ENCODE peak calls at places on chromosomes 2 and 18, in six cellular contexts. J is ovary; V is CD8-positive, alpha-beta T cell; S is H7; G is CD4-positive, alpha-beta memory T cell; W is keratinocyte. E is an unnamed sample.

GRCh38 chr18:21134895-21135294 is 23.3 kb upstream of the ROCK1 start:
- DNase-seq in J (no peak), V (no peak), S (no peak), G (peak; percentile 43), W (no peak), E (no peak)

GRCh38 chr2:224666951-224667553 is 49.1 kb downstream of the CCDC195 start:
- DNase-seq in J (no peak), V (no peak), S (no peak), G (no peak), W (no peak), E (no peak)

GRCh38 chr2:61793389-61793836 is 60.4 kb downstream of the FAM161A start:
- DNase-seq in J (peak; percentile 39), V (peak; percentile 45), S (peak; percentile 87), G (peak; percentile 80), W (peak; percentile 25), E (peak; percentile 49)

GRCh38 chr18:31209041-31209440 is 46.4 kb upstream of the DSC1 start:
- DNase-seq in J (no peak), V (no peak), S (no peak), G (no peak), W (no peak), E (no peak)

GRCh38 chr2:81213598-81213997 is 909.0 kb upstream of the LRRTM1 start:
- DNase-seq in J (no peak), V (no peak), S (no peak), G (no peak), W (no peak), E (no peak)

GRCh38 chr2:219645631-219646527 is 18.4 kb downstream of the SLC4A3 start:
- DNase-seq in J (peak; percentile 73), V (no peak), S (no peak), G (no peak), W (no peak), E (no peak)

GRCh38 chr2:85181093-85181685 is 48.0 kb downstream of the TCF7L1 start:
- DNase-seq in J (no peak), V (no peak), S (no peak), G (no peak), W (no peak), E (no peak)

GRCh38 chr2:52859065-52859464 is 908.5 kb upstream of the CHAC2 start:
- DNase-seq in J (no peak), V (no peak), S (no peak), G (no peak), W (no peak), E (no peak)

GRCh38 chr2:19046986-19047780 is 311.2 kb downstream of the OSR1 start:
- DNase-seq in J (no peak), V (no peak), S (no peak), G (no peak), W (no peak), E (no peak)

GRCh38 chr2:234722176-234722575 is 225.3 kb upstream of the ARL4C start:
- DNase-seq in J (no peak), V (no peak), S (no peak), G (no peak), W (no peak), E (no peak)

GRCh38 chr2:120932881-120933280 is 197.2 kb downstream of the GLI2 start:
- DNase-seq in J (no peak), V (no peak), S (no peak), G (no peak), W (no peak), E (no peak)

GRCh38 chr2:120930861-120931260 is 195.2 kb downstream of the GLI2 start:
- DNase-seq in J (no peak), V (no peak), S (no peak), G (no peak), W (no peak), E (no peak)

GRCh38 chr2:120933693-120934092 is 198.0 kb downstream of the GLI2 start:
- DNase-seq in J (no peak), V (no peak), S (no peak), G (no peak), W (no peak), E (no peak)

GRCh38 chr2:120934221-120934639 is 198.6 kb downstream of the GLI2 start:
- DNase-seq in J (no peak), V (no peak), S (no peak), G (no peak), W (no peak), E (no peak)

GRCh38 chr2:120932472-120932871 is 196.8 kb downstream of the GLI2 start:
- DNase-seq in J (no peak), V (no peak), S (no peak), G (no peak), W (no peak), E (no peak)
- H3K4me3 ChIP-seq in J (no peak overlapping the region), V (no peak overlapping the region), S (no peak overlapping the region), G (no peak overlapping the region), W (no peak overlapping the region), E (no peak overlapping the region)

GRCh38 chr2:200378652-200379290 is 72.3 kb downstream of the SPATS2L start:
- DNase-seq in J (no peak), V (no peak), S (no peak), G (no peak), W (no peak), E (no peak)

GRCh38 chr2:200377774-200378336 is 71.4 kb downstream of the SPATS2L start:
- DNase-seq in J (no peak), V (no peak), S (no peak), G (no peak), W (no peak), E (no peak)

GRCh38 chr2:200379481-200380120 is 73.1 kb downstream of the SPATS2L start:
- DNase-seq in J (no peak), V (no peak), S (peak; percentile 22), G (no peak), W (no peak), E (no peak)

GRCh38 chr2:200380833-200381542 is 74.5 kb downstream of the SPATS2L start:
- DNase-seq in J (no peak), V (no peak), S (no peak), G (no peak), W (no peak), E (no peak)

GRCh38 chr2:200380139-200380561 is 73.7 kb downstream of the SPATS2L start:
- DNase-seq in J (no peak), V (no peak), S (no peak), G (no peak), W (no peak), E (no peak)
- H3K4me3 ChIP-seq in J (no peak overlapping the region), V (no peak overlapping the region), S (no peak overlapping the region), G (no peak overlapping the region), W (peak overlapping the region; percentile 45), E (no peak overlapping the region)

GRCh38 chr2:88066543-88066942 is 1.1 kb upstream of the SMYD1 start:
- DNase-seq in J (no peak), V (no peak), S (peak; percentile 39), G (no peak), W (no peak), E (no peak)
- H3K4me3 ChIP-seq in J (no peak overlapping the region), V (no peak overlapping the region), S (no peak overlapping the region), G (no peak overlapping the region), W (no peak overlapping the region), E (no peak overlapping the region)

GRCh38 chr2:186125156-186125555 is 360.9 kb upstream of the ZC3H15 start:
- DNase-seq in J (no peak), V (no peak), S (no peak), G (no peak), W (no peak), E (no peak)
- H3K4me3 ChIP-seq in J (no peak overlapping the region), V (no peak overlapping the region), S (no peak overlapping the region), G (no peak overlapping the region), W (no peak overlapping the region), E (no peak overlapping the region)

GRCh38 chr2:136323935-136324334 is 206.0 kb upstream of the CXCR4 start:
- DNase-seq in J (no peak), V (no peak), S (no peak), G (no peak), W (no peak), E (no peak)

GRCh38 chr2:136324966-136325365 is 207.0 kb upstream of the CXCR4 start:
- DNase-seq in J (no peak), V (no peak), S (no peak), G (no peak), W (no peak), E (no peak)

GRCh38 chr2:136328396-136328795 is 210.4 kb upstream of the CXCR4 start:
- DNase-seq in J (no peak), V (no peak), S (no peak), G (no peak), W (no peak), E (no peak)

GRCh38 chr2:136325844-136326291 is 207.9 kb upstream of the CXCR4 start:
- DNase-seq in J (no peak), V (no peak), S (no peak), G (no peak), W (no peak), E (no peak)

DNA sequence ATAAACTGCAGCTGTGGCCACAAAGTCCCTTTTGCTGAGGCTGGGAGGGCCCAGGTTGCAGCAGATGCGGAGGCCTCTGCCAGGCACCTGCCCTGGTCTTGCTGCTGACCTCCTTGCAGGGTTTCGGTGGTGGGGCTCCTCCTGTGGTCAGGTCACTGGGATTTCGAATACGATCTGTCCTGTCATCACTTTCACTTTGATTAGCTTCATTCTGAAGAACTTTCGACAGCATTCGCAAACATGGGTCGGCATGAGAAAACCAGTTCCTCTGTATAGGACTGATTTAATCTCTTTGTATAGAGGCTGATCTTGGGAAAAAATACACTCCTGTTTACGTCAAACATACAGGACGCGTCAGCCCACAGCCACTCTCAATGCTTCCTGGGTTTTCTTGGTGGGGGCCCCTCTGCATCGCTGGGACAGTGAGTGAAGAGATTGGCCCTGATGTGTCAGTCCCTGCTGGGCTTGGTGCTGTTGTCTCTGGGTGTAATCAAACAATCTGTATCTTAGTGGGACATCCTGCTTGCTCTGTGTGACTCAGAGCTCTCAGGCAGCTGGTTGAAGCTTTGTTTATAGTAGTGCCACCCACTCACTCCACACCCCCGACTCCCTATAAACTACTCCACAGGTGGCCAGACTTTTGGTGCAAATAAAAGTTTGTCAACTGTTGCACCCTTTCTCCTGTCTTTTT is 209.4 kb upstream of the CXCR4 start:
- DNase-seq in J (no peak), V (peak; percentile 71), S (no peak), G (peak; percentile 94), W (no peak), E (peak; percentile 70)
- H3K4me3 ChIP-seq in J (no peak overlapping the region), V (peak overlapping the region; percentile 24), S (no peak overlapping the region), G (peak overlapping the region; percentile 39), W (no peak overlapping the region), E (no peak overlapping the region)

DNA sequence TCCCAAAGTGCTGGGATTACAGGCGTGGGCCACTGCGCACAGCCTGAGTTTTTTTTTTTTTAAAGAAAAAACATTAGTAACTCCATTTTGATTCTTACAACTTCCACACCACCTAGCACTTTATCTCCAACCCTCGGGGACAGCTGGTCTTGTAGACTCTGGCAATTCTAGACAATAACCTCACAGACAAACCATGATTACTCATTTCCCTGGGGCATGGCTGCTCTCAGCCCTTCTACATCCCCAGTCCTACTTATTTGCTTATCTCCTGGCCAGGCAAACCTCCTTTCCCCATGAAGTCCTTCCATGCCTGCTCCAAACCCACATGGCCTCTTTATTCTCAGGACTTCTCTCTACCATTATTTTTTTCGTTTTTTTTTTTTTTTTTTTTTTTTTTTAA is 91.1 kb downstream of the ACTR3 start:
- DNase-seq in J (no peak), V (no peak), S (no peak), G (no peak), W (no peak), E (no peak)
- H3K4me3 ChIP-seq in J (no peak overlapping the region), V (no peak overlapping the region), S (no peak overlapping the region), G (no peak overlapping the region), W (no peak overlapping the region), E (no peak overlapping the region)